ENCODE peak calls at places on chromosomes 11 and 22, in four cellular contexts. T, G, X and V are unnamed samples.
A peak's percentile ranks its signal among the peaks of the same experiment; 100 is the strongest.

GRCh38 chr11:7495997-7496545 is 10.8 kb downstream of the OLFML1 start:
- DNase-seq in T (no peak), G (no peak), X (no peak), V (no peak)

GRCh38 chr22:35477911-35478582 is 62.6 kb upstream of the RASD2 start:
- DNase-seq in T (peak; percentile 55), G (no peak), X (peak; percentile 98), V (peak; percentile 76)

GRCh38 chr22:33803371-33803770 is 116.9 kb downstream of the LARGE1 start:
- DNase-seq in T (no peak), G (no peak), X (peak; percentile 92), V (no peak)

GRCh38 chr11:100769165-100769564 is 82.1 kb downstream of the ARHGAP42 start:
- DNase-seq in T (no peak), G (no peak), X (no peak), V (no peak)

GRCh38 chr11:110763249-110764011 is 51.2 kb upstream of the ARHGAP20 start:
- DNase-seq in T (no peak), G (peak; percentile 56), X (peak; percentile 40), V (peak; percentile 65)

GRCh38 chr11:2746401-2747230 is 46.8 kb upstream of the KCNQ1OT1 start:
- DNase-seq in T (no peak), G (no peak), X (no peak), V (peak; percentile 9)

GRCh38 chr11:61890536-61891330 is 612 bp downstream of the FADS3 start:
- DNase-seq in T (peak; percentile 85), G (peak; percentile 64), X (peak; percentile 90), V (peak; percentile 40)

GRCh38 chr11:47154738-47155570 is 21.7 kb downstream of the ARFGAP2 start:
- DNase-seq in T (no peak), G (no peak), X (no peak), V (no peak)

GRCh38 chr22:22666307-22667091 is 22.1 kb downstream of the GGTLC2 start:
- DNase-seq in T (no peak), G (peak; percentile 47), X (no peak), V (peak; percentile 57)

GRCh38 chr11:65325435-65325834 is 8.2 kb upstream of the DPF2 start:
- DNase-seq in T (no peak), G (no peak), X (no peak), V (no peak)

GRCh38 chr22:47394504-47395440 is 632.3 kb downstream of the TBC1D22A start:
- DNase-seq in T (no peak), G (no peak), X (no peak), V (no peak)
- H3K9me3 ChIP-seq in T (no peaks in the 10 kb centered on the region), G (no peaks in the 10 kb centered on the region), X (no peaks in the 10 kb centered on the region), V (no peaks in the 10 kb centered on the region)

GRCh38 chr11:18313985-18314763 is 7.8 kb downstream of the HPS5 start:
- DNase-seq in T (no peak), G (no peak), X (peak; percentile 54), V (no peak)

GRCh38 chr11:18309691-18310090 is 12.2 kb downstream of the HPS5 start:
- DNase-seq in T (no peak), G (no peak), X (no peak), V (no peak)

GRCh38 chr11:18312663-18313420 is 9.1 kb downstream of the HPS5 start:
- DNase-seq in T (no peak), G (no peak), X (peak; percentile 17), V (no peak)

GRCh38 chr11:18310800-18311340 is 11.1 kb downstream of the HPS5 start:
- DNase-seq in T (no peak), G (no peak), X (no peak), V (no peak)

GRCh38 chr11:18312012-18312411 is 9.9 kb downstream of the HPS5 start:
- DNase-seq in T (no peak), G (no peak), X (no peak), V (no peak)
- H3K36me3 ChIP-seq in T (peaks cover 53% of the 10 kb centered on the region), G (peaks cover 46% of the 10 kb centered on the region), X (peaks cover 41% of the 10 kb centered on the region), V (no peaks in the 10 kb centered on the region)

DNA sequence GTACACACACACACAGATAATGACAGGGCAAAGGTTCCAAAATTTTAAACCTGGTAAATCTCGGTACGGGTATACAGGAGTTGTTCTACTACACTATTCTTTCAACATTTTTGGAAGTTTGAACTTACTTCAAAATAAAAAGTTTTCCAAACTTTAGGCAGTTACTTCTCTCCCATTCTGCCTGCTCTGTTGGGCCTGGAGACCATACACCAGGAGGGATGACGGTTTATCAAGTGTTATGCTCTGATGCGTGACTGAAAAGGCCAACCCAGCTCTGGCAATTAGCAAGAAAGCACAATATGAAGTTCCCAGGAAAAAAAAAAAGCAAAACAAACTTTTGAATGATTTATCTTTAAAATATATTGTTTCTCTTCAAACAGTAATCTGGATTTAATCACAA is 969 bp downstream of the SERPIND1 start:
- DNase-seq in T (no peak), G (no peak), X (no peak), V (no peak)
- H3K9me3 ChIP-seq in T (no peaks in the 10 kb centered on the region), G (no peaks in the 10 kb centered on the region), X (no peaks in the 10 kb centered on the region), V (no peaks in the 10 kb centered on the region)

GRCh38 chr11:128456566-128457268 is 130.6 kb downstream of the ETS1 start:
- DNase-seq in T (no peak), G (no peak), X (no peak), V (no peak)

GRCh38 chr11:128455766-128456165 is 131.6 kb downstream of the ETS1 start:
- DNase-seq in T (no peak), G (no peak), X (peak; percentile 78), V (no peak)

GRCh38 chr11:128458316-128458715 is 129.0 kb downstream of the ETS1 start:
- DNase-seq in T (no peak), G (no peak), X (peak; percentile 87), V (no peak)

GRCh38 chr11:128453444-128454336 is 133.7 kb downstream of the ETS1 start:
- DNase-seq in T (peak; percentile 73), G (peak; percentile 65), X (peak; percentile 93), V (no peak)

DNA sequence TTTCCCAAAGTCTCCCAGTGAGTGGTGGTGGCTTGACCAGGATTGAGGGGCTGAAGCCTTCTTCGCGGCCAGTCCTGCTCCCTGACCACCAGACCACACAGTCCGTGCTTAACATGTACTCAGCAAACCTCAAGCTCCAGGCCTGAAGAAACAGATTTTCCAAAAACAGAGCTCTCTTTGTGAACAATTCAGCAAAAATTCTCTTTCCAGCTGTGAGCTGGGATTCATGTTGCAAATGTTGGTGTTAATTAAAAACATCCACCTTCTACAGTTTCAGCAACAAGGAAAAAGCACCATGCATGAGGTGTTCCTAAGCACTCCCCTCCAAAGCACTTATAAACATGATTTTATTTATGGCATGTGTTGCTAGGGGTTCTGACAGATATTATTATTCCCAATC is 129.5 kb downstream of the ETS1 start:
- DNase-seq in T (no peak), G (no peak), X (no peak), V (no peak)
- H3K36me3 ChIP-seq in T (peaks cover 39% of the 10 kb centered on the region), G (peaks cover 60% of the 10 kb centered on the region), X (peaks cover 80% of the 10 kb centered on the region), V (no peaks in the 10 kb centered on the region)

GRCh38 chr22:49979587-49980264 is 19.2 kb downstream of the PIM3 start:
- DNase-seq in T (no peak), G (no peak), X (peak; percentile 58), V (peak; percentile 49)
- H3K9me3 ChIP-seq in T (no peaks in the 10 kb centered on the region), G (no peaks in the 10 kb centered on the region), X (peaks cover 8% of the 10 kb centered on the region), V (peaks cover 2% of the 10 kb centered on the region)

GRCh38 chr11:95821640-95822039 is 31.3 kb downstream of the CEP57 start:
- DNase-seq in T (no peak), G (no peak), X (peak; percentile 45), V (no peak)
- H3K36me3 ChIP-seq in T (peaks cover 66% of the 10 kb centered on the region), G (peaks cover 72% of the 10 kb centered on the region), X (peaks cover 70% of the 10 kb centered on the region), V (no peaks in the 10 kb centered on the region)

DNA sequence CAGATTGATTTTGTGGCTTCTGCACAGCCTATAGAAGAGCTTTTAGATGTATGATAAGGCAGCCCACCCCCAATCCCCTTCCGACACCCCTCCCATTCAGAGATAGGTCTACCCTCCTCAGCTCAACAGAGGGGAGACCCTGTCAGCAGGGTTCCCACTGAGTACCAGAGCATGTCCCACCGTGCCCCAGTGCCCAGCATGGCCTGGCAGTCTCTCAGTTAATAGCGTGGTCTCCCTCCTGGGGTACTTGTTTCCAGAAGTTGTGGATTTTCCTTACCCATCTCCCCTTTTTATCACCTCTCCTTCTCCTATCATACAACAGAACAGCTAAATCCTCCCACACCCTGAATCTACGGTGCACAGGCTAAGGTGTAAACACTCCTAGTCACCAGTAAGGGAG is 6.8 kb downstream of the PLAAT2 start:
- DNase-seq in T (no peak), G (no peak), X (no peak), V (no peak)
- H3K9me3 ChIP-seq in T (no peaks in the 10 kb centered on the region), G (no peaks in the 10 kb centered on the region), X (no peaks in the 10 kb centered on the region), V (no peaks in the 10 kb centered on the region)

GRCh38 chr22:37240941-37241320 is 3.1 kb downstream of the RAC2 start:
- DNase-seq in T (no peak), G (peak; percentile 26), X (no peak), V (no peak)

GRCh38 chr22:37242395-37242918 is 1.6 kb downstream of the RAC2 start:
- DNase-seq in T (peak; percentile 55), G (peak; percentile 87), X (peak; percentile 60), V (peak; percentile 69)

GRCh38 chr22:37239336-37240239 is 4.5 kb downstream of the RAC2 start:
- DNase-seq in T (no peak), G (peak; percentile 27), X (no peak), V (no peak)

GRCh38 chr22:37241351-37242142 is 2.5 kb downstream of the RAC2 start:
- DNase-seq in T (no peak), G (peak; percentile 54), X (no peak), V (peak; percentile 43)

GRCh38 chr22:37240240-37240940 is 3.7 kb downstream of the RAC2 start:
- DNase-seq in T (no peak), G (no peak), X (no peak), V (peak; percentile 27)
- H3K36me3 ChIP-seq in T (no peaks in the 10 kb centered on the region), G (peaks cover 11% of the 10 kb centered on the region), X (peaks cover 6% of the 10 kb centered on the region), V (no peaks in the 10 kb centered on the region)

GRCh38 chr11:134670247-134670646 is 258.2 kb upstream of the B3GAT1 start:
- DNase-seq in T (no peak), G (no peak), X (no peak), V (no peak)
- H3K9me3 ChIP-seq in T (peaks cover 6% of the 10 kb centered on the region), G (no peaks in the 10 kb centered on the region), X (no peaks in the 10 kb centered on the region), V (no peaks in the 10 kb centered on the region)